ENCODE peak calls at places on chromosomes 3 and 15, in seven cellular contexts. One of them, this sample, is unnamed.

GRCh38 chr3:78143000-78143399 is 1103.1 kb downstream of the ROBO2 start:
- DNase-seq in activated T-cell treated with anti-CD3 and anti-CD28 coated beads for 1 hour: no peak
- DNase-seq in NCI-H460: no peak
- DNase-seq in brain microvascular endothelial cell: no peak
- DNase-seq in NCI-H2171: no peak
- DNase-seq in cardiac septum: no peak
- DNase-seq in cardiac muscle cell: no peak
- DNase-seq in this sample: no peak

GRCh38 chr15:29269485-29270168 is at the start of gene NSMCE3:
- DNase-seq in NCI-H460: peak; percentile 70
- DNase-seq in activated T-cell treated with anti-CD3 and anti-CD28 coated beads for 1 hour: peak; percentile 81
- DNase-seq in cardiac septum: peak; percentile 94
- DNase-seq in cardiac muscle cell: peak; percentile 92
- DNase-seq in brain microvascular endothelial cell: peak; percentile 80
- DNase-seq in NCI-H2171: peak; percentile 86
- DNase-seq in this sample: peak; percentile 97

GRCh38 chr3:124084398-124084881 is 92.5 kb upstream of the ROPN1 start:
- DNase-seq in NCI-H460: no peak
- DNase-seq in cardiac septum: no peak
- DNase-seq in activated T-cell treated with anti-CD3 and anti-CD28 coated beads for 1 hour: no peak
- DNase-seq in brain microvascular endothelial cell: no peak
- DNase-seq in cardiac muscle cell: no peak
- DNase-seq in NCI-H2171: peak; percentile 90
- DNase-seq in this sample: no peak

GRCh38 chr3:125395091-125395490 is 20.0 kb upstream of the ZNF148 start:
- DNase-seq in brain microvascular endothelial cell: no peak
- DNase-seq in activated T-cell treated with anti-CD3 and anti-CD28 coated beads for 1 hour: no peak
- DNase-seq in NCI-H2171: no peak
- DNase-seq in cardiac muscle cell: no peak
- DNase-seq in NCI-H460: no peak
- DNase-seq in cardiac septum: no peak
- DNase-seq in this sample: no peak

GRCh38 chr15:92725171-92725570 is 69.6 kb upstream of the FAM174B start:
- DNase-seq in NCI-H2171: no peak
- DNase-seq in NCI-H460: no peak
- DNase-seq in cardiac muscle cell: no peak
- DNase-seq in cardiac septum: no peak
- DNase-seq in activated T-cell treated with anti-CD3 and anti-CD28 coated beads for 1 hour: no peak
- DNase-seq in brain microvascular endothelial cell: no peak
- DNase-seq in this sample: no peak

GRCh38 chr3:15645740-15646490 is 44.4 kb downstream of the BTD start:
- DNase-seq in NCI-H2171: no peak
- DNase-seq in NCI-H460: peak; percentile 88
- DNase-seq in activated T-cell treated with anti-CD3 and anti-CD28 coated beads for 1 hour: no peak
- DNase-seq in cardiac septum: no peak
- DNase-seq in brain microvascular endothelial cell: peak; percentile 88
- DNase-seq in cardiac muscle cell: peak; percentile 84
- DNase-seq in this sample: peak; percentile 86

GRCh38 chr3:47016934-47017435 is 37.5 kb downstream of the NBEAL2 start:
- DNase-seq in cardiac septum: no peak
- DNase-seq in NCI-H2171: no peak
- DNase-seq in activated T-cell treated with anti-CD3 and anti-CD28 coated beads for 1 hour: no peak
- DNase-seq in brain microvascular endothelial cell: peak; percentile 88
- DNase-seq in NCI-H460: no peak
- DNase-seq in cardiac muscle cell: peak; percentile 80
- DNase-seq in this sample: no peak

GRCh38 chr3:167626490-167626889 is 27.3 kb downstream of the WDR49 start:
- DNase-seq in brain microvascular endothelial cell: no peak
- DNase-seq in cardiac septum: no peak
- DNase-seq in cardiac muscle cell: no peak
- DNase-seq in NCI-H460: no peak
- DNase-seq in activated T-cell treated with anti-CD3 and anti-CD28 coated beads for 1 hour: no peak
- DNase-seq in NCI-H2171: no peak
- DNase-seq in this sample: no peak

GRCh38 chr3:59820352-59820934 is 770.6 kb upstream of the CFAP20DC start:
- DNase-seq in NCI-H460: no peak
- DNase-seq in brain microvascular endothelial cell: peak; percentile 43
- DNase-seq in cardiac septum: no peak
- DNase-seq in NCI-H2171: no peak
- DNase-seq in cardiac muscle cell: no peak
- DNase-seq in activated T-cell treated with anti-CD3 and anti-CD28 coated beads for 1 hour: no peak
- DNase-seq in this sample: no peak

GRCh38 chr3:186109897-186110803 is 1.3 kb upstream of the ETV5 start:
- DNase-seq in NCI-H2171: no peak
- DNase-seq in brain microvascular endothelial cell: peak; percentile 29
- DNase-seq in NCI-H460: no peak
- DNase-seq in activated T-cell treated with anti-CD3 and anti-CD28 coated beads for 1 hour: no peak
- DNase-seq in cardiac septum: no peak
- DNase-seq in cardiac muscle cell: peak; percentile 51
- DNase-seq in this sample: peak; percentile 82

GRCh38 chr3:73623996-73624362 is 762 bp downstream of the PDZRN3 start:
- DNase-seq in cardiac muscle cell: peak; percentile 79
- DNase-seq in cardiac septum: no peak
- DNase-seq in brain microvascular endothelial cell: peak; percentile 32
- DNase-seq in NCI-H2171: no peak
- DNase-seq in activated T-cell treated with anti-CD3 and anti-CD28 coated beads for 1 hour: no peak
- DNase-seq in NCI-H460: no peak
- DNase-seq in this sample: peak; percentile 86

GRCh38 chr3:113631573-113631972 is 64.9 kb downstream of the USF3 start:
- DNase-seq in activated T-cell treated with anti-CD3 and anti-CD28 coated beads for 1 hour: no peak
- DNase-seq in NCI-H2171: no peak
- DNase-seq in brain microvascular endothelial cell: no peak
- DNase-seq in cardiac muscle cell: no peak
- DNase-seq in cardiac septum: no peak
- DNase-seq in NCI-H460: no peak
- DNase-seq in this sample: no peak

This sample was measured in posterior vena cava.